ENCODE peak calls at places on chromosome 1, in nine cellular contexts. One of them, this sample, is unnamed.

GRCh38 chr1:18907914-18908845 is 5.8 kb upstream of the ALDH4A1 start:
- DNase-seq in fibroblast of mammary gland: no peak
- DNase-seq in cardiac fibroblast: no peak
- DNase-seq in GM23248: no peak
- DNase-seq in GM12865: peak; percentile 14
- DNase-seq in effector memory CD4-positive, alpha-beta T cell: no peak
- DNase-seq in Caco-2: no peak
- DNase-seq in CD8-positive, alpha-beta memory T cell: no peak
- DNase-seq in ascending aorta: no peak
- DNase-seq in this sample: no peak

GRCh38 chr1:116934586-116935207 is 25.0 kb downstream of the PTGFRN start:
- DNase-seq in effector memory CD4-positive, alpha-beta T cell: no peak
- DNase-seq in Caco-2: peak; percentile 20
- DNase-seq in cardiac fibroblast: peak; percentile 44
- DNase-seq in ascending aorta: no peak
- DNase-seq in fibroblast of mammary gland: peak; percentile 34
- DNase-seq in GM12865: peak; percentile 52
- DNase-seq in GM23248: no peak
- DNase-seq in CD8-positive, alpha-beta memory T cell: no peak
- DNase-seq in this sample: peak; percentile 58

GRCh38 chr1:70656371-70656770 is 245.3 kb downstream of the CTH start:
- DNase-seq in effector memory CD4-positive, alpha-beta T cell: no peak
- DNase-seq in CD8-positive, alpha-beta memory T cell: no peak
- DNase-seq in GM12865: no peak
- DNase-seq in cardiac fibroblast: no peak
- DNase-seq in Caco-2: no peak
- DNase-seq in fibroblast of mammary gland: peak; percentile 58
- DNase-seq in ascending aorta: no peak
- DNase-seq in GM23248: peak; percentile 44
- DNase-seq in this sample: no peak

GRCh38 chr1:230109871-230110667 is 43.0 kb downstream of the GALNT2 start:
- DNase-seq in CD8-positive, alpha-beta memory T cell: no peak
- DNase-seq in Caco-2: peak; percentile 20
- DNase-seq in ascending aorta: no peak
- DNase-seq in GM23248: no peak
- DNase-seq in effector memory CD4-positive, alpha-beta T cell: no peak
- DNase-seq in GM12865: peak; percentile 98
- DNase-seq in cardiac fibroblast: no peak
- DNase-seq in fibroblast of mammary gland: no peak
- DNase-seq in this sample: peak; percentile 94

GRCh38 chr1:89762431-89762800 is 58.4 kb upstream of the LRRC8D start:
- DNase-seq in ascending aorta: no peak
- DNase-seq in GM23248: no peak
- DNase-seq in cardiac fibroblast: no peak
- DNase-seq in Caco-2: no peak
- DNase-seq in fibroblast of mammary gland: no peak
- DNase-seq in effector memory CD4-positive, alpha-beta T cell: no peak
- DNase-seq in CD8-positive, alpha-beta memory T cell: no peak
- DNase-seq in GM12865: peak; percentile 23
- DNase-seq in this sample: no peak

GRCh38 chr1:40014812-40015594 is 25.5 kb upstream of the CAP1 start:
- DNase-seq in effector memory CD4-positive, alpha-beta T cell: no peak
- DNase-seq in fibroblast of mammary gland: peak; percentile 93
- DNase-seq in CD8-positive, alpha-beta memory T cell: no peak
- DNase-seq in GM23248: peak; percentile 97
- DNase-seq in GM12865: no peak
- DNase-seq in ascending aorta: no peak
- DNase-seq in cardiac fibroblast: peak; percentile 53
- DNase-seq in Caco-2: no peak
- DNase-seq in this sample: no peak

GRCh38 chr1:155126494-155127104 is 1.1 kb upstream of the EFNA1 start:
- DNase-seq in fibroblast of mammary gland: no peak
- DNase-seq in effector memory CD4-positive, alpha-beta T cell: peak; percentile 10
- DNase-seq in CD8-positive, alpha-beta memory T cell: peak; percentile 34
- DNase-seq in Caco-2: peak; percentile 86
- DNase-seq in GM23248: peak; percentile 68
- DNase-seq in GM12865: peak; percentile 46
- DNase-seq in ascending aorta: no peak
- DNase-seq in cardiac fibroblast: peak; percentile 26
- DNase-seq in this sample: peak; percentile 34

GRCh38 chr1:22024485-22025367 is 23.3 kb downstream of the CELA3A start:
- DNase-seq in GM23248: peak; percentile 90
- DNase-seq in cardiac fibroblast: peak; percentile 90
- DNase-seq in Caco-2: peak; percentile 36
- DNase-seq in effector memory CD4-positive, alpha-beta T cell: peak; percentile 79
- DNase-seq in fibroblast of mammary gland: peak; percentile 83
- DNase-seq in GM12865: peak; percentile 84
- DNase-seq in ascending aorta: peak; percentile 85
- DNase-seq in CD8-positive, alpha-beta memory T cell: peak; percentile 74
- DNase-seq in this sample: peak; percentile 89

GRCh38 chr1:10451286-10451685 is 1.5 kb downstream of the CORT start:
- DNase-seq in GM23248: peak; percentile 81
- DNase-seq in CD8-positive, alpha-beta memory T cell: no peak
- DNase-seq in effector memory CD4-positive, alpha-beta T cell: no peak
- DNase-seq in cardiac fibroblast: peak; percentile 40
- DNase-seq in Caco-2: no peak
- DNase-seq in fibroblast of mammary gland: peak; percentile 55
- DNase-seq in ascending aorta: no peak
- DNase-seq in GM12865: no peak
- DNase-seq in this sample: no peak

GRCh38 chr1:116001739-116002487 is 25.6 kb downstream of the SLC22A15 start:
- DNase-seq in GM23248: peak; percentile 6
- DNase-seq in CD8-positive, alpha-beta memory T cell: no peak
- DNase-seq in Caco-2: no peak
- DNase-seq in GM12865: no peak
- DNase-seq in fibroblast of mammary gland: peak; percentile 3
- DNase-seq in ascending aorta: no peak
- DNase-seq in effector memory CD4-positive, alpha-beta T cell: no peak
- DNase-seq in cardiac fibroblast: no peak
- DNase-seq in this sample: no peak

DNA sequence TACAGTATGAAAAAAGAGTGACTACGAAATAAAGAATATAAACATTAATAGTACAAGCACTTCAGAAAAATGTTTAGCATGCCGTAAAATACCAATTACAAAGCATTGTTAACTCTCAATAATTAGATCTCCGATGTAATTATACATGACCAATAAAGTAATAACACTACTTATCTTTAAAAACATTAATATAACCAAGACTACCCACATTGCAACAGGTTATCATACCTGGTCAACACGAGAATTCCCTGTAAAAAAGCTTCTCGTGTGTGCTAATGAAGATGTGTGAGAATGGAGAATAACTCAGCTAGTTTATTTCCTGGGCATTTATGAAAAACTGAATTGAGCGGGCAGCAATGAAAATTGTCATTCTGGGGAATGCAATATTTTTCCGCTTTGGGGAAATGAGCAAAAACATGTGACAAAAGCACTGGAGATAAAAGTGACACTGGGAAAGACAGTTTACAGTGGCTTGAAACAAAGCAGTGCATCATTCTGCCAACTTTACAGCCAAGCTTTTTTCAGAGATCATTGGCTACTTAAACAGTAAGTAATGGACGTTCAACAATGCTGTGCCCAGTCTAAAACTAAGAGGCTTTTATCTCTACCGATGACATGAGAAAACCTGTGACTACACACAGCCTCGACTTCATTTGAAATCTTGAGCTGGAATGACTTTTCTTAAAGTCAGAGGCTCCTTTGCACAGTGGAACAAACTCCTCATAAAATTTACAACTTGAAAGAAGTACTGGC is 34.7 kb downstream of the ITPKB start:
- DNase-seq in fibroblast of mammary gland: no peak
- DNase-seq in ascending aorta: no peak
- DNase-seq in GM12865: no peak
- DNase-seq in CD8-positive, alpha-beta memory T cell: no peak
- DNase-seq in GM23248: no peak
- DNase-seq in cardiac fibroblast: no peak
- DNase-seq in Caco-2: no peak
- DNase-seq in effector memory CD4-positive, alpha-beta T cell: no peak
- DNase-seq in this sample: no peak
- H3K4me3 ChIP-seq in fibroblast of mammary gland: no peak overlapping the region
- H3K4me3 ChIP-seq in ascending aorta: peak overlapping the region; percentile 61
- H3K4me3 ChIP-seq in GM12865: peak overlapping the region; percentile 58
- H3K4me3 ChIP-seq in CD8-positive, alpha-beta memory T cell: peak overlapping the region; percentile 69
- H3K4me3 ChIP-seq in GM23248: peak overlapping the region; percentile 75
- H3K4me3 ChIP-seq in cardiac fibroblast: no peak overlapping the region
- H3K4me3 ChIP-seq in Caco-2: no peak overlapping the region
- H3K4me3 ChIP-seq in effector memory CD4-positive, alpha-beta T cell: peak overlapping the region; percentile 41
- H3K4me3 ChIP-seq in this sample: peak overlapping the region; percentile 76

GRCh38 chr1:152189657-152190442 is 30.8 kb upstream of the RPTN start:
- DNase-seq in effector memory CD4-positive, alpha-beta T cell: peak; percentile 39
- DNase-seq in fibroblast of mammary gland: peak; percentile 78
- DNase-seq in cardiac fibroblast: peak; percentile 70
- DNase-seq in CD8-positive, alpha-beta memory T cell: peak; percentile 45
- DNase-seq in GM12865: peak; percentile 71
- DNase-seq in Caco-2: peak; percentile 70
- DNase-seq in ascending aorta: peak; percentile 72
- DNase-seq in GM23248: peak; percentile 83
- DNase-seq in this sample: peak; percentile 62
- H3K4me3 ChIP-seq in effector memory CD4-positive, alpha-beta T cell: peak overlapping the region; percentile 65
- H3K4me3 ChIP-seq in fibroblast of mammary gland: peak overlapping the region; percentile 58
- H3K4me3 ChIP-seq in cardiac fibroblast: peak overlapping the region; percentile 56
- H3K4me3 ChIP-seq in CD8-positive, alpha-beta memory T cell: peak overlapping the region; percentile 57
- H3K4me3 ChIP-seq in GM12865: no peak overlapping the region
- H3K4me3 ChIP-seq in Caco-2: no peak overlapping the region
- H3K4me3 ChIP-seq in ascending aorta: peak overlapping the region; percentile 57
- H3K4me3 ChIP-seq in GM23248: peak overlapping the region; percentile 76
- H3K4me3 ChIP-seq in this sample: no peak overlapping the region

DNA sequence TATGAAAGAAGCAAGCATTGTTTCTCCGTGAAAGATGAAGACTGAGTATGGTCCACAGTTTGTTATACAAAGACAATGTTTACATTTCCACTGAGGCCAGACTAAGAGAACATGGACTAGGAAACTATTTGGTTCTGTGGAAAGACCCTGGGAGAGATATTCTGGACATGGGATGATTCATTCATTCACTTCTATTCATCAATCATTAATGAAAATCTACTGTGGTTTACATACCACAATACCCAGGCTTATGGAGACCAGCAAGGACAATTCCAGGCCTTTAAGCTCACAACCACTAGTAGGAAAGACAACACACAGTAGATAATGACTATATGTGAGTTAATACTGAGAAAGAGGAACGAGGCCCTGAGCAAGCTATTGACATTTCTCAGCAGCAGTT is 125.4 kb downstream of the TBX15 start:
- DNase-seq in GM12865: no peak
- DNase-seq in GM23248: no peak
- DNase-seq in fibroblast of mammary gland: no peak
- DNase-seq in Caco-2: no peak
- DNase-seq in effector memory CD4-positive, alpha-beta T cell: no peak
- DNase-seq in ascending aorta: no peak
- DNase-seq in cardiac fibroblast: no peak
- DNase-seq in CD8-positive, alpha-beta memory T cell: no peak
- DNase-seq in this sample: no peak
- H3K4me3 ChIP-seq in GM12865: no peak overlapping the region
- H3K4me3 ChIP-seq in GM23248: no peak overlapping the region
- H3K4me3 ChIP-seq in fibroblast of mammary gland: no peak overlapping the region
- H3K4me3 ChIP-seq in Caco-2: no peak overlapping the region
- H3K4me3 ChIP-seq in effector memory CD4-positive, alpha-beta T cell: no peak overlapping the region
- H3K4me3 ChIP-seq in ascending aorta: no peak overlapping the region
- H3K4me3 ChIP-seq in cardiac fibroblast: no peak overlapping the region
- H3K4me3 ChIP-seq in CD8-positive, alpha-beta memory T cell: no peak overlapping the region
- H3K4me3 ChIP-seq in this sample: no peak overlapping the region

GRCh38 chr1:6831368-6831767 is 46.1 kb downstream of the CAMTA1 start:
- DNase-seq in GM23248: peak; percentile 13
- DNase-seq in ascending aorta: no peak
- DNase-seq in GM12865: no peak
- DNase-seq in CD8-positive, alpha-beta memory T cell: no peak
- DNase-seq in cardiac fibroblast: peak; percentile 20
- DNase-seq in effector memory CD4-positive, alpha-beta T cell: no peak
- DNase-seq in Caco-2: no peak
- DNase-seq in fibroblast of mammary gland: no peak
- DNase-seq in this sample: no peak
- H3K4me3 ChIP-seq in GM23248: no peak overlapping the region
- H3K4me3 ChIP-seq in ascending aorta: no peak overlapping the region
- H3K4me3 ChIP-seq in GM12865: no peak overlapping the region
- H3K4me3 ChIP-seq in CD8-positive, alpha-beta memory T cell: no peak overlapping the region
- H3K4me3 ChIP-seq in cardiac fibroblast: no peak overlapping the region
- H3K4me3 ChIP-seq in effector memory CD4-positive, alpha-beta T cell: no peak overlapping the region
- H3K4me3 ChIP-seq in Caco-2: no peak overlapping the region
- H3K4me3 ChIP-seq in fibroblast of mammary gland: no peak overlapping the region
- H3K4me3 ChIP-seq in this sample: no peak overlapping the region

DNA sequence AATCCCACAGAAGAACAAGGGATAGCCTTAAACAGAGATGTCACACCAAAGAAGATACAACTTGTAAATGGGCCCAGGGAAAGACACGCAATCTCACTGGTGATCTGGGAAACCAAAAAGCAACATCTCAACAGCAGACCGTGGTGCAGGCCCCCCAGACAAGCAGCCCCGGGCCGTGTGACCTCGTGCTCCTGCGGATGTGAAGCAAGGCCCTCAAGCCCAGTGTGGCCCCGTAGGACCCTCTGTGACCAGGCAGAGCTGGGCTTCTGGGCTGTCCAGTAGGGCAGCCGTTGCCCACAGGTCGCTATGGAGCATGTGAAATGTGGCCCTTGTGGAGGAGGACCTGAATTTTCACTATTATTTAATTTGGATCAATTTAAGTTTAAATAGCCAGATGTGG is 34.9 kb upstream of the TMEM52 start:
- DNase-seq in GM23248: no peak
- DNase-seq in fibroblast of mammary gland: no peak
- DNase-seq in ascending aorta: no peak
- DNase-seq in cardiac fibroblast: no peak
- DNase-seq in CD8-positive, alpha-beta memory T cell: no peak
- DNase-seq in Caco-2: no peak
- DNase-seq in effector memory CD4-positive, alpha-beta T cell: no peak
- DNase-seq in GM12865: no peak
- DNase-seq in this sample: no peak
- H3K4me3 ChIP-seq in GM23248: no peak overlapping the region
- H3K4me3 ChIP-seq in fibroblast of mammary gland: no peak overlapping the region
- H3K4me3 ChIP-seq in ascending aorta: no peak overlapping the region
- H3K4me3 ChIP-seq in cardiac fibroblast: no peak overlapping the region
- H3K4me3 ChIP-seq in CD8-positive, alpha-beta memory T cell: no peak overlapping the region
- H3K4me3 ChIP-seq in Caco-2: no peak overlapping the region
- H3K4me3 ChIP-seq in effector memory CD4-positive, alpha-beta T cell: no peak overlapping the region
- H3K4me3 ChIP-seq in GM12865: no peak overlapping the region
- H3K4me3 ChIP-seq in this sample: no peak overlapping the region

This sample was measured in Jurkat, Clone E6-1.